ENCODE peak calls at places on chromosomes 6 and 20, in five cellular contexts. L, P, T, V and W are unnamed samples.
A peak's percentile ranks its signal among the peaks of the same experiment; 100 is the strongest.

GRCh38 chr6:15086273-15087158 is 159.4 kb upstream of the JARID2 start:
- DNase-seq in L (no peak), P (no peak), T (no peak), V (no peak), W (no peak)

GRCh38 chr6:111804627-111805235 is 68.5 kb downstream of the FYN start:
- DNase-seq in L (no peak), P (no peak), T (peak; percentile 74), V (peak; percentile 89), W (no peak)

GRCh38 chr6:148166339-148166949 is 176.2 kb upstream of the SASH1 start:
- DNase-seq in L (peak; percentile 76), P (peak; percentile 32), T (peak; percentile 72), V (peak; percentile 73), W (no peak)

GRCh38 chr20:57426156-57426769 is 35.1 kb downstream of the RBM38 start:
- DNase-seq in L (no peak), P (no peak), T (no peak), V (no peak), W (no peak)

GRCh38 chr6:144277605-144278227 is 7.4 kb upstream of the UTRN start:
- DNase-seq in L (no peak), P (no peak), T (no peak), V (no peak), W (no peak)

GRCh38 chr6:47247227-47247797 is 62.4 kb downstream of the TNFRSF21 start:
- DNase-seq in L (no peak), P (no peak), T (no peak), V (peak; percentile 47), W (no peak)

GRCh38 chr6:97147421-97147820 is 135.6 kb downstream of the MMS22L start:
- DNase-seq in L (no peak), P (no peak), T (no peak), V (no peak), W (no peak)

GRCh38 chr6:39153766-39154397 is 38.9 kb upstream of the SAYSD1 start:
- DNase-seq in L (no peak), P (no peak), T (no peak), V (no peak), W (no peak)

GRCh38 chr6:1124885-1125284 is 187.0 kb upstream of the FOXQ1 start:
- DNase-seq in L (no peak), P (no peak), T (no peak), V (no peak), W (no peak)

GRCh38 chr6:135149376-135149775 is 31.7 kb upstream of the MYB start:
- DNase-seq in L (no peak), P (no peak), T (no peak), V (no peak), W (no peak)

GRCh38 chr6:80553071-80553740 is 446.7 kb downstream of the BCKDHB start:
- DNase-seq in L (no peak), P (peak; percentile 32), T (no peak), V (no peak), W (no peak)

GRCh38 chr6:87277123-87277522 is 45.3 kb upstream of the SMIM8 start:
- DNase-seq in L (no peak), P (no peak), T (peak; percentile 15), V (peak; percentile 22), W (no peak)

GRCh38 chr6:82823361-82823760 is 242.3 kb downstream of the UBE3D start:
- DNase-seq in L (no peak), P (no peak), T (no peak), V (no peak), W (no peak)

GRCh38 chr20:4053516-4053919 is 38.2 kb upstream of the RNF24 start:
- DNase-seq in L (no peak), P (no peak), T (no peak), V (peak; percentile 59), W (no peak)

GRCh38 chr6:47076422-47077344 is 34.6 kb upstream of the ADGRF1 start:
- DNase-seq in L (no peak), P (no peak), T (no peak), V (peak; percentile 84), W (no peak)

GRCh38 chr6:13445005-13445743 is 42.2 kb downstream of the GFOD1 start:
- DNase-seq in L (no peak), P (no peak), T (peak; percentile 64), V (no peak), W (no peak)

GRCh38 chr20:17652411-17652810 is 29.6 kb downstream of the RRBP1 start:
- DNase-seq in L (no peak), P (no peak), T (no peak), V (no peak), W (no peak)

GRCh38 chr20:58906894-58907293 is 54.4 kb downstream of the GNAS start:
- DNase-seq in L (no peak), P (no peak), T (peak; percentile 79), V (peak; percentile 71), W (no peak)

GRCh38 chr6:50816115-50816675 is 2.5 kb upstream of the TFAP2B start:
- DNase-seq in L (peak; percentile 77), P (peak; percentile 86), T (peak; percentile 55), V (peak; percentile 57), W (peak; percentile 66)

GRCh38 chr6:62229231-62229630 is 56.8 kb downstream of the KHDRBS2 start:
- DNase-seq in L (no peak), P (no peak), T (no peak), V (no peak), W (no peak)

GRCh38 chr6:35048631-35049083 is 92.5 kb downstream of the TCP11 start:
- DNase-seq in L (peak; percentile 58), P (no peak), T (peak; percentile 94), V (peak; percentile 98), W (peak; percentile 68)

GRCh38 chr6:28922841-28923317 is 906 bp downstream of the TRIM27 start:
- DNase-seq in L (peak; percentile 50), P (no peak), T (peak; percentile 31), V (peak; percentile 59), W (no peak)

GRCh38 chr20:23548408-23548807 is 19.9 kb downstream of the CST9L start:
- DNase-seq in L (no peak), P (no peak), T (no peak), V (no peak), W (no peak)

GRCh38 chr20:23092409-23092756 is 6.3 kb upstream of the CD93 start:
- DNase-seq in L (no peak), P (no peak), T (no peak), V (peak; percentile 24), W (no peak)

GRCh38 chr6:144315226-144315980 is 30.3 kb downstream of the UTRN start:
- DNase-seq in L (no peak), P (no peak), T (no peak), V (no peak), W (no peak)

GRCh38 chr6:70700922-70701876 is 33.5 kb downstream of the SMAP1 start:
- DNase-seq in L (no peak), P (no peak), T (no peak), V (no peak), W (no peak)

GRCh38 chr6:122042380-122042779 is 357.1 kb upstream of the HSF2 start:
- DNase-seq in L (no peak), P (no peak), T (no peak), V (no peak), W (no peak)

DNA sequence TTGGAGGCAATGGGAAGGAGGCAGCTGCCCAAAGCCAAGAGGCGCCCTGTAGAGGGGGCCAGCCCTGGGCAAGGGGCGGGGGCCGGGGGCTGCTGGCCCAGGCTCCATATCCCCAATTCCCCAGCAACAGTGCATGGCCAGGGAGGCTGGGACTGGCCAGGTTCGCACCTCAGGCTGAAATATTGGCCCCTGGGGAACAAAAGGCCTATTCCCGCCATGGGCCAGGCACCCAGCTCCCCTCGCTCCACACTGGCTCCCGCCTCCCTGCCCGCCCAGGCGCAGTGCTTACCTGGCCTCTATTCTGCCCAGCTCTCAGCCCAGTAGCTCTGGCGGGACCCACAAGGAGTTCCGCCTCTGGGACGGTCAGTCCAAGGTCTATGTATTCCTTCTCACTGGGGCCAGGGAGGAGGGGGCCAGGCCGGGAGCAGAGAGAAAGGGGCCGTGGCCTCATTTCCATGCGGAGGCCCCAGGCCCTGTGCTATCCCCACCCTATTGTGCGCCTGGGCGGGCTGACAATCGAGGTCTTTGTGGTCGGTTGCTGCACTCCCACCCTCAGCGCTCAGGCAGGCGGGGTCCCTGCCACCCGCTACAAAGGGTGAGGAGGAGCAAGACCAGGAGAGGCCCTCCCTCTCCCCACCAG is 42.3 kb downstream of the YTHDF1 start:
- DNase-seq in L (no peak), P (peak; percentile 60), T (no peak), V (no peak), W (no peak)
- H2BK15ac ChIP-seq in L (no peak overlapping the region), P (peak overlapping the region; percentile 93), T (no peak overlapping the region), V (no peak overlapping the region), W (no peak overlapping the region)

GRCh38 chr6:159093608-159094443 is 49.0 kb upstream of the TAGAP start:
- DNase-seq in L (no peak), P (no peak), T (no peak), V (no peak), W (no peak)
- H3K4me2 ChIP-seq in L (no peak overlapping the region), P (no peak overlapping the region), T (no peak overlapping the region), V (no peak overlapping the region), W (no peak overlapping the region)

DNA sequence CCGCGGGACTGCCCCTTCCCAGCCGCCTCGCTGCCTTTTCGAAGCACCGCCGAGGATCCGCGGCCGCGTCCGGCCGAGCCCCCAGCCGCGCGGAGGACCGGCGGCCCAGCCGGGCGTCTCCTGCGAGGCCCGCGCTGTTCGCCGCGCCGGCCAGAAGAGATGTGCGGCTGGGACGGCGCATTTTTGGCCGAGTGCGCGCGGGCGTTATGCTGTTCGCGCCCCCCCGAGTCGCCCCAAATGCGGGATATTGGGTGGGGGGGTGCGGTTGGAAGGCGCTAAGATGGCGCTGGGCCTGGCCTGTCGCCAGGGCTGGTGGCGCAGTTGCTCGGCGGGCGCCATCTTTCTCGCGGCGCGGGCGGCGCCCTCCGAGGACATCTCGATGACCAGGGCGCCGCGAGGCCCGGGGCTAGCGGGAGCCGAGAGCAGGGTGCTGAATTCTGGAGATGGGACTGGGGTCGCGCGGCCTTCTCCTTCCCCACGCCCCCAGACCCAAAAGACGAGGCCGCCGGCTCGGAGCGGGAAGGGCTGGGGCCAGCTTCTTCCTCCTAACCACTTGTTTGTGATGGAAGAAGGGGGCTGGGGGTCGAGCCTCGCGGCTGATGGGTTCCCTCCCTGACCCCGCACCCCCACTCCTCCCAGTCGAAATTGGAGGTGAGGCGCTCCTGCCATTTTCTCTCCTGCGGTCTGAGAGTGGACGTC is 1.5 kb downstream of the BICRAL start:
- DNase-seq in L (peak; percentile 66), P (peak; percentile 53), T (peak; percentile 59), V (peak; percentile 75), W (peak; percentile 57)
- H2BK120ac ChIP-seq in L (peak overlapping the region; percentile 97), P (peak overlapping the region; percentile 81), T (peak overlapping the region; percentile 90), V (peak overlapping the region; percentile 99), W (peak overlapping the region; percentile 92)

GRCh38 chr6:2862712-2863174 is 21.1 kb upstream of the SERPINB1 start:
- DNase-seq in L (no peak), P (no peak), T (no peak), V (no peak), W (no peak)
- H2BK15ac ChIP-seq in L (no peak overlapping the region), P (no peak overlapping the region), T (peak overlapping the region; percentile 65), V (no peak overlapping the region), W (no peak overlapping the region)

GRCh38 chr6:6584310-6585002 is 4.1 kb upstream of the LY86 start:
- DNase-seq in L (no peak), P (no peak), T (no peak), V (no peak), W (no peak)

GRCh38 chr6:6586671-6587526 is 1.6 kb upstream of the LY86 start:
- DNase-seq in L (no peak), P (no peak), T (no peak), V (no peak), W (no peak)

GRCh38 chr6:6583836-6584235 is 4.7 kb upstream of the LY86 start:
- DNase-seq in L (no peak), P (no peak), T (no peak), V (no peak), W (no peak)

GRCh38 chr6:6586167-6586566 is 2.4 kb upstream of the LY86 start:
- DNase-seq in L (no peak), P (no peak), T (no peak), V (no peak), W (no peak)

GRCh38 chr6:6585003-6585311 is 3.6 kb upstream of the LY86 start:
- DNase-seq in L (no peak), P (no peak), T (no peak), V (no peak), W (no peak)
- H3K4me2 ChIP-seq in L (no peak overlapping the region), P (no peak overlapping the region), T (no peak overlapping the region), V (no peak overlapping the region), W (no peak overlapping the region)